ENCODE peak calls at places on chromosomes 11 and 22, in ten cellular contexts. A is K562, Y is IMR-90, D is esophagus squamous epithelium, F is heart left ventricle, N is tibial nerve, E is testis, X is ovary, L is stomach, J is endothelial cell of umbilical vein. Q is an unnamed sample.
A peak's percentile ranks its signal among the peaks of the same experiment; 100 is the strongest.

GRCh38 chr11:5722622-5723021 is 13.6 kb upstream of the OR56B1 start:
- DNase-seq in A (no peak), Y (no peak), D (no peak), F (no peak), N (no peak), E (no peak), X (no peak), L (no peak), J (no peak), Q (no peak)

GRCh38 chr11:67780056-67780455 is 105.6 kb upstream of the ALDH3B2 start:
- DNase-seq in A (no peak), Y (no peak), D (no peak), F (no peak), N (no peak), E (no peak), X (no peak), L (no peak), J (no peak), Q (no peak)

GRCh38 chr11:60924906-60925684 is 835 bp downstream of the TMEM132A start:
- DNase-seq in A (no peak), Y (no peak), D (no peak), F (no peak), N (no peak), E (no peak), X (no peak), L (no peak), J (no peak), Q (no peak)

GRCh38 chr22:24474649-24475048 is 20.5 kb upstream of the UPB1 start:
- DNase-seq in A (no peak), Y (peak; percentile 76), D (no peak), F (no peak), N (no peak), E (no peak), X (no peak), L (no peak), J (no peak), Q (no peak)

GRCh38 chr22:16970446-16970845 is 37.6 kb downstream of the GAB4 start:
- DNase-seq in A (no peak), Y (no peak), D (no peak), F (no peak), N (no peak), E (no peak), X (no peak), L (no peak), J (no peak), Q (no peak)

GRCh38 chr11:65417702-65418430 is 4.7 kb upstream of the NEAT1 start:
- DNase-seq in A (no peak), Y (peak; percentile 28), D (no peak), F (peak; percentile 77), N (peak; percentile 40), E (peak; percentile 64), X (peak; percentile 75), L (peak; percentile 50), J (peak; percentile 26), Q (peak; percentile 63)

GRCh38 chr22:45425531-45426265 is 12.2 kb downstream of the RIBC2 start:
- DNase-seq in A (no peak), Y (no peak), D (no peak), F (no peak), N (no peak), E (peak; percentile 8), X (no peak), L (no peak), J (no peak), Q (no peak)

GRCh38 chr11:71477637-71478011 is 24.6 kb downstream of the NADSYN1 start:
- DNase-seq in A (no peak), Y (no peak), D (no peak), F (no peak), N (no peak), E (no peak), X (no peak), L (no peak), J (no peak), Q (no peak)

GRCh38 chr11:69234740-69235710 is 58.9 kb upstream of the MYEOV start:
- DNase-seq in A (peak; percentile 77), Y (no peak), D (no peak), F (no peak), N (no peak), E (peak; percentile 85), X (no peak), L (peak; percentile 21), J (no peak), Q (no peak)

GRCh38 chr11:88367310-88367709 is 29.8 kb upstream of the CTSC start:
- DNase-seq in A (no peak), Y (no peak), D (no peak), F (no peak), N (no peak), E (no peak), X (no peak), L (no peak), J (no peak), Q (no peak)

GRCh38 chr11:8683115-8683807 is 669 bp downstream of the RPL27A start:
- DNase-seq in A (no peak), Y (no peak), D (no peak), F (no peak), N (no peak), E (no peak), X (no peak), L (no peak), J (no peak), Q (no peak)

GRCh38 chr22:49929553-49929979 is 11.1 kb downstream of the CRELD2 start:
- DNase-seq in A (peak; percentile 77), Y (no peak), D (no peak), F (peak; percentile 86), N (no peak), E (peak; percentile 61), X (peak; percentile 78), L (peak; percentile 81), J (no peak), Q (peak; percentile 78)

GRCh38 chr22:49535527-49536125 is 292.0 kb downstream of the BRD1 start:
- DNase-seq in A (no peak), Y (no peak), D (no peak), F (peak; percentile 39), N (no peak), E (no peak), X (no peak), L (no peak), J (no peak), Q (no peak)

GRCh38 chr22:49021097-49021925 is 806.4 kb downstream of the BRD1 start:
- DNase-seq in A (no peak), Y (no peak), D (no peak), F (no peak), N (no peak), E (no peak), X (no peak), L (no peak), J (no peak), Q (no peak)

GRCh38 chr11:71364176-71364671 is 84.0 kb downstream of the DHCR7 start:
- DNase-seq in A (no peak), Y (no peak), D (no peak), F (no peak), N (no peak), E (peak; percentile 33), X (no peak), L (no peak), J (no peak), Q (no peak)

GRCh38 chr11:9858822-9859221 is 194.9 kb downstream of the SWAP70 start:
- DNase-seq in A (no peak), Y (peak; percentile 50), D (no peak), F (no peak), N (no peak), E (no peak), X (no peak), L (no peak), J (peak; percentile 55), Q (no peak)

DNA sequence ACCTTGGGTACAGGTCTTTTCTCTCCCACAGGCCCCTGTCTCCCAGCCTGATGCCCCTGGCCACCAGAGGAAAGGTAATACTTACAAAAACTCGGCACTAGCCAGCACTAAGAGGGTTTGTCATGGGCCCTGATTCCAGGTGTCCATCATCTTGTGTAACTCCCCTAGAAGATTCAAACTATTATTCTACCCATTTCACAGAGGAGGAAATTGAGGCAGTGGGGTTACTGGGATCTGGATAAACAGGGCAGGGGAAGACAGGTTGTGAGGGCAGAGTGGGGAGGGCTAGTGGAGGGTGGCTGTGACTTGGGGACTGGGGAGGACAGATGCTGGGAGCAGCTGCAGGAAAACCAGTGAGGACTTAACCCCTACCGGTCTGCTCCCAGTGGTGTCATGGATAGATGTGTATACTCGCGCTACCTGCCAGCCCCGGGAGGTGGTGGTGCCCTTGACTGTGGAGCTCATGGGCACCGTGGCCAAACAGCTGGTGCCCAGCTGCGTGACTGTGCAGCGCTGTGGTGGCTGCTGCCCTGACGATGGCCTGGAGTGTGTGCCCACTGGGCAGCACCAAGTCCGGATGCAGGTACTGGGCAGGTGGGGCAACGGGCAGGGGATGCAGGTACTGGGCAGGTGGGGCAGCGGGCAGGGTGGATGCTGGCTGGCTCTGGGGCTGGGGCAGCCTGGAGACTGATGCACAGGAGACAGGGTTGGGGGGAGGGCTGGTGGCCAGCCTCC is 1.2 kb downstream of the VEGFB start:
- DNase-seq in A (no peak), Y (no peak), D (no peak), F (no peak), N (no peak), E (no peak), X (no peak), L (no peak), J (no peak), Q (peak; percentile 11)
- H3K27ac ChIP-seq in A (no peak overlapping the region), Y (no peak overlapping the region), D (peak overlapping the region; percentile 75), F (peak overlapping the region; percentile 94), N (peak overlapping the region; percentile 92), E (peak overlapping the region; percentile 77), X (peak overlapping the region; percentile 87), L (peak overlapping the region; percentile 92), J (no peak overlapping the region), Q (peak overlapping the region; percentile 81)

DNA sequence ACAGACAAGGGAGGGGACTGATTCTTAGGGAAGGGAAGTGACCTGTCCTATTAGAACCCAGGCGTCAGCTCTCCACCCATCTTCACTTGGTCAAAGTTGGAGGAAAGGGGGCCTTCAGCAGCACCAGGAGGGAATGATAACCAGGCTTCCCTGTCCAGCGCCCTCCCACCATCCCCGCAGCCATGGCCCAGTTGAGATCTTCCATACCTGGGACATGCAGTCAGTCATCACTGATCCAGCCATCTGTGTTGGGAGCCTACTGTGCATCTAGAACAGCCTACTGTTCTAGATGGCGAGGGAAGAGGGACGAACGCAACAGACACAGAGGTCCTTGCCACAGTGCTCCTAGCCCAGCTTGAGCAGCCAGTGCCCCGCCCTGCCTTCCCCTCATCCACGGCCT is 40.6 kb downstream of the PDGFB start:
- DNase-seq in A (peak; percentile 2), Y (no peak), D (no peak), F (no peak), N (no peak), E (no peak), X (no peak), L (no peak), J (no peak), Q (no peak)
- TF ChIP-seq POLR2A in A (no peak), Y (no peak), D (no peak), F (no peak), N (no peak), E (no peak), X (no peak), L (no peak), J (no peak), Q (no peak)

GRCh38 chr11:44032304-44033085 is 15.3 kb upstream of the ACCSL start:
- DNase-seq in A (no peak), Y (peak; percentile 72), D (no peak), F (peak; percentile 77), N (no peak), E (peak; percentile 37), X (no peak), L (no peak), J (no peak), Q (peak; percentile 16)
- H3K27ac ChIP-seq in A (no peak overlapping the region), Y (no peak overlapping the region), D (peak overlapping the region; percentile 8), F (peak overlapping the region; percentile 83), N (peak overlapping the region; percentile 82), E (peak overlapping the region; percentile 12), X (peak overlapping the region; percentile 70), L (no peak overlapping the region), J (no peak overlapping the region), Q (peak overlapping the region; percentile 45)

GRCh38 chr11:61963282-61964057 is 4.0 kb downstream of the FTH1 start:
- DNase-seq in A (no peak), Y (peak; percentile 60), D (no peak), F (no peak), N (peak; percentile 70), E (no peak), X (peak; percentile 10), L (no peak), J (peak; percentile 41), Q (peak; percentile 45)
- TF ChIP-seq POLR2A in A (peak; percentile 92), Y (peak; percentile 88), D (no peak), F (no peak), N (no peak), E (no peak), X (peak; percentile 10), L (no peak), J (peak; percentile 71), Q (peak; percentile 35)

Q was measured in transverse colon.